ENCODE peak calls at places on chromosome 13, in seven cellular contexts. F is NCI-H2081; Q is mucosa of gallbladder; P is astrocyte; B is fibroblast of the conjunctiva; T is iPS DF 6.9; X is CD8-positive, alpha-beta memory T cell. D is an unnamed sample.

GRCh38 chr13:100673831-100674362 is 698 bp downstream of the TMTC4 start:
- DNase-seq in F (peak), Q (peak), P (peak), B (peak), T (no peak), X (peak), D (no peak)

GRCh38 chr13:51453959-51454703 is 1.3 kb upstream of the INTS6 start:
- DNase-seq in F (no peak), Q (no peak), P (no peak), B (no peak), T (no peak), X (no peak), D (no peak)

GRCh38 chr13:36789061-36789460 is 30.0 kb upstream of the RFXAP start:
- DNase-seq in F (no peak), Q (no peak), P (no peak), B (no peak), T (no peak), X (no peak), D (no peak)

GRCh38 chr13:112178769-112179168 is 111.8 kb downstream of the SOX1 start:
- DNase-seq in F (no peak), Q (no peak), P (no peak), B (no peak), T (no peak), X (no peak), D (no peak)

GRCh38 chr13:98340026-98340425 is 163.0 kb upstream of the RNF113B start:
- DNase-seq in F (no peak), Q (no peak), P (peak), B (no peak), T (no peak), X (no peak), D (no peak)

GRCh38 chr13:106566682-106567420 is 1.1 kb downstream of the ARGLU1 start:
- DNase-seq in F (peak), Q (peak), P (peak), B (peak), T (no peak), X (no peak), D (no peak)

GRCh38 chr13:106661236-106661635 is 93.3 kb upstream of the ARGLU1 start:
- DNase-seq in F (peak), Q (no peak), P (no peak), B (no peak), T (no peak), X (no peak), D (no peak)

GRCh38 chr13:75637101-75637774 is 1.1 kb downstream of the LMO7 start:
- DNase-seq in F (no peak), Q (no peak), P (no peak), B (no peak), T (no peak), X (no peak), D (no peak)

GRCh38 chr13:21673592-21674270 is 2.9 kb downstream of the FGF9 start:
- DNase-seq in F (peak), Q (peak), P (no peak), B (no peak), T (no peak), X (no peak), D (peak)

GRCh38 chr13:77857810-77858209 is 60.8 kb downstream of the EDNRB start:
- DNase-seq in F (no peak), Q (no peak), P (peak), B (no peak), T (no peak), X (no peak), D (no peak)

GRCh38 chr13:63731896-63732295 is 2316.2 kb upstream of the PCDH20 start:
- DNase-seq in F (no peak), Q (peak), P (no peak), B (no peak), T (no peak), X (no peak), D (no peak)

GRCh38 chr13:93620366-93620765 is 393.8 kb downstream of the GPC6 start:
- DNase-seq in F (no peak), Q (no peak), P (peak), B (peak), T (no peak), X (no peak), D (no peak)

GRCh38 chr13:31035162-31035951 is 102.9 kb downstream of the TEX26 start:
- DNase-seq in F (no peak), Q (peak), P (peak), B (no peak), T (no peak), X (no peak), D (no peak)

GRCh38 chr13:29556742-29557141 is 38.7 kb downstream of the SLC7A1 start:
- DNase-seq in F (no peak), Q (no peak), P (peak), B (no peak), T (no peak), X (no peak), D (no peak)

GRCh38 chr13:27245610-27246009 is 5.7 kb upstream of the RPL21 start:
- DNase-seq in F (no peak), Q (no peak), P (no peak), B (no peak), T (peak), X (no peak), D (no peak)

GRCh38 chr13:22375151-22375550 is 704.3 kb downstream of the FGF9 start:
- DNase-seq in F (no peak), Q (no peak), P (no peak), B (no peak), T (no peak), X (no peak), D (no peak)

GRCh38 chr13:32086366-32086765 is 54.8 kb downstream of the FRY start:
- DNase-seq in F (no peak), Q (no peak), P (no peak), B (no peak), T (no peak), X (no peak), D (no peak)

GRCh38 chr13:34349091-34349722 is 531.3 kb downstream of the RFC3 start:
- DNase-seq in F (no peak), Q (peak), P (peak), B (peak), T (no peak), X (no peak), D (no peak)

GRCh38 chr13:75812751-75813181 is 176.6 kb downstream of the LMO7 start:
- DNase-seq in F (no peak), Q (no peak), P (peak), B (no peak), T (no peak), X (no peak), D (no peak)

GRCh38 chr13:84607614-84608013 is 725.3 kb upstream of the SLITRK1 start:
- DNase-seq in F (no peak), Q (no peak), P (peak), B (peak), T (no peak), X (no peak), D (no peak)

GRCh38 chr13:23674795-23675640 is 104.8 kb downstream of the TNFRSF19 start:
- DNase-seq in F (no peak), Q (no peak), P (peak), B (peak), T (no peak), X (no peak), D (no peak)

GRCh38 chr13:92547256-92547655 is 679.4 kb upstream of the GPC6 start:
- DNase-seq in F (no peak), Q (no peak), P (peak), B (no peak), T (no peak), X (no peak), D (no peak)

GRCh38 chr13:96963786-96964475 is 30.3 kb downstream of the OXGR1 start:
- DNase-seq in F (no peak), Q (no peak), P (no peak), B (no peak), T (no peak), X (no peak), D (no peak)

GRCh38 chr13:37595162-37595561 is 3.4 kb downstream of the POSTN start:
- DNase-seq in F (no peak), Q (no peak), P (peak), B (no peak), T (peak), X (no peak), D (no peak)

GRCh38 chr13:32019612-32020233 is 11.9 kb upstream of the FRY start:
- DNase-seq in F (peak), Q (peak), P (peak), B (peak), T (peak), X (no peak), D (no peak)

GRCh38 chr13:89897681-89898080 is 1449.8 kb upstream of the MIR17HG start:
- DNase-seq in F (no peak), Q (no peak), P (no peak), B (no peak), T (no peak), X (no peak), D (no peak)

GRCh38 chr13:59877933-59878332 is 285.8 kb downstream of the DIAPH3 start:
- DNase-seq in F (no peak), Q (no peak), P (peak), B (peak), T (no peak), X (no peak), D (no peak)

GRCh38 chr13:94617389-94618000 is 15.8 kb downstream of the GPR180 start:
- DNase-seq in F (peak), Q (peak), P (no peak), B (no peak), T (no peak), X (no peak), D (no peak)